ENCODE peak calls at places on chromosomes 11 and 22, in five cellular contexts. One of them, this sample, is unnamed.

GRCh38 chr22:38792833-38793232 is 1.1 kb downstream of the DNAL4 start:
- DNase-seq in cardiac fibroblast: no peak
- DNase-seq in HS-5: no peak
- DNase-seq in substantia nigra: no peak
- DNase-seq in NCI-H524 treated with DMSO at 0.1 percent for 48 hours: no peak
- DNase-seq in this sample: no peak

GRCh38 chr11:123943738-123944137 is at the start of gene OR6T1:
- DNase-seq in cardiac fibroblast: no peak
- DNase-seq in HS-5: no peak
- DNase-seq in substantia nigra: no peak
- DNase-seq in NCI-H524 treated with DMSO at 0.1 percent for 48 hours: no peak
- DNase-seq in this sample: no peak

GRCh38 chr11:97361812-97362378 is 972.1 kb downstream of the JRKL start:
- DNase-seq in NCI-H524 treated with DMSO at 0.1 percent for 48 hours: no peak
- DNase-seq in substantia nigra: no peak
- DNase-seq in HS-5: peak
- DNase-seq in cardiac fibroblast: peak
- DNase-seq in this sample: no peak

GRCh38 chr11:44623716-44624491 is 58.4 kb downstream of the CD82 start:
- DNase-seq in substantia nigra: no peak
- DNase-seq in cardiac fibroblast: peak
- DNase-seq in NCI-H524 treated with DMSO at 0.1 percent for 48 hours: no peak
- DNase-seq in HS-5: no peak
- DNase-seq in this sample: no peak

GRCh38 chr11:4123218-4123617 is 28.6 kb downstream of the RRM1 start:
- DNase-seq in substantia nigra: no peak
- DNase-seq in cardiac fibroblast: no peak
- DNase-seq in NCI-H524 treated with DMSO at 0.1 percent for 48 hours: no peak
- DNase-seq in HS-5: no peak
- DNase-seq in this sample: no peak

GRCh38 chr11:130127509-130127908 is 32.1 kb upstream of the ST14 start:
- DNase-seq in substantia nigra: no peak
- DNase-seq in HS-5: no peak
- DNase-seq in NCI-H524 treated with DMSO at 0.1 percent for 48 hours: no peak
- DNase-seq in cardiac fibroblast: no peak
- DNase-seq in this sample: no peak

GRCh38 chr11:85094795-85095194 is 532.3 kb downstream of the DLG2 start:
- DNase-seq in substantia nigra: no peak
- DNase-seq in cardiac fibroblast: no peak
- DNase-seq in HS-5: no peak
- DNase-seq in NCI-H524 treated with DMSO at 0.1 percent for 48 hours: no peak
- DNase-seq in this sample: no peak

GRCh38 chr11:20610825-20611224 is 11.4 kb downstream of the SLC6A5 start:
- DNase-seq in NCI-H524 treated with DMSO at 0.1 percent for 48 hours: no peak
- DNase-seq in cardiac fibroblast: peak
- DNase-seq in substantia nigra: no peak
- DNase-seq in HS-5: no peak
- DNase-seq in this sample: no peak